ENCODE peak calls at places on chromosome 12, in seven cellular contexts. V is HCT116; X is RWPE2; Y is heart right ventricle; R is body of pancreas; S is pancreas; Z is CD8-positive, alpha-beta memory T cell. I is an unnamed sample. For H3K4me1, the result is how much of the 10 kb centered on the place peaks cover.

GRCh38 chr12:64413884-64414283 is 9.7 kb downstream of the XPOT start:
- DNase-seq in V (no peak), X (no peak), Y (no peak), R (no peak), S (no peak), Z (no peak), I (peak)

GRCh38 chr12:70843363-70843762 is 77.2 kb downstream of the PTPRR start:
- DNase-seq in V (no peak), X (no peak), Y (no peak), R (no peak), S (no peak), Z (no peak), I (no peak)

GRCh38 chr12:49901026-49901425 is 2.7 kb downstream of the FAIM2 start:
- DNase-seq in V (no peak), X (no peak), Y (no peak), R (no peak), S (no peak), Z (no peak), I (no peak)

GRCh38 chr12:19927661-19928060 is 440.7 kb upstream of the PDE3A start:
- DNase-seq in V (no peak), X (no peak), Y (no peak), R (no peak), S (no peak), Z (no peak), I (no peak)

GRCh38 chr12:2354151-2354991 is 301.6 kb downstream of the CACNA1C start:
- DNase-seq in V (no peak), X (no peak), Y (no peak), R (no peak), S (no peak), Z (no peak), I (peak)

GRCh38 chr12:76762556-76762955 is 1.4 kb upstream of the ZDHHC17 start:
- DNase-seq in V (no peak), X (no peak), Y (no peak), R (no peak), S (no peak), Z (no peak), I (no peak)

GRCh38 chr12:82873951-82874350 is 187.2 kb downstream of the TMTC2 start:
- DNase-seq in V (no peak), X (no peak), Y (no peak), R (no peak), S (no peak), Z (no peak), I (no peak)

GRCh38 chr12:114013601-114014345 is 47.6 kb upstream of the RBM19 start:
- DNase-seq in V (peak), X (no peak), Y (peak), R (no peak), S (no peak), Z (no peak), I (peak)

GRCh38 chr12:87981495-87981894 is 47.7 kb downstream of the C12orf50 start:
- DNase-seq in V (no peak), X (no peak), Y (no peak), R (no peak), S (no peak), Z (no peak), I (no peak)

GRCh38 chr12:108594323-108594903 is 3.5 kb downstream of the TMEM119 start:
- DNase-seq in V (no peak), X (no peak), Y (no peak), R (no peak), S (no peak), Z (peak), I (no peak)

GRCh38 chr12:79690606-79691298 is at the start of gene PAWR:
- DNase-seq in V (peak), X (peak), Y (peak), R (peak), S (peak), Z (no peak), I (peak)

GRCh38 chr12:47744005-47744651 is 14.6 kb downstream of the RAPGEF3 start:
- DNase-seq in V (peak), X (peak), Y (no peak), R (peak), S (peak), Z (peak), I (peak)

GRCh38 chr12:2733493-2734252 is 61.1 kb upstream of the FKBP4 start:
- DNase-seq in V (no peak), X (no peak), Y (no peak), R (no peak), S (no peak), Z (no peak), I (no peak)

GRCh38 chr12:68063900-68064590 is 74.8 kb downstream of the IFNG-AS1 start:
- DNase-seq in V (no peak), X (no peak), Y (no peak), R (no peak), S (no peak), Z (no peak), I (no peak)

GRCh38 chr12:109946505-109946904 is 46.4 kb downstream of the TCHP start:
- DNase-seq in V (no peak), X (no peak), Y (peak), R (peak), S (peak), Z (no peak), I (no peak)

GRCh38 chr12:46524778-46525177 is 152.2 kb upstream of the SLC38A2 start:
- DNase-seq in V (no peak), X (no peak), Y (peak), R (peak), S (peak), Z (no peak), I (peak)
- H3K4me1 ChIP-seq in V (half or more), X (under half), Y (under half), R (under half), S (under half), Z (under half), I (under half)

GRCh38 chr12:608413-608812 is 54.8 kb downstream of the NINJ2 start:
- DNase-seq in V (no peak), X (no peak), Y (no peak), R (no peak), S (no peak), Z (no peak), I (no peak)
- H3K4me3 ChIP-seq in V (no peak), X (no peak), Y (no peak), R (no peak), S (no peak), Z (no peak), I (no peak)

GRCh38 chr12:12812163-12812562 is 983 bp upstream of the DDX47 start:
- DNase-seq in V (no peak), X (no peak), Y (no peak), R (no peak), S (no peak), Z (no peak), I (no peak)

GRCh38 chr12:12812605-12813119 is 484 bp upstream of the DDX47 start:
- DNase-seq in V (no peak), X (no peak), Y (no peak), R (no peak), S (no peak), Z (no peak), I (no peak)

GRCh38 chr12:12810507-12811143 is 2.5 kb upstream of the DDX47 start:
- DNase-seq in V (no peak), X (no peak), Y (no peak), R (peak), S (no peak), Z (no peak), I (peak)

GRCh38 chr12:12811343-12811742 is 1.8 kb upstream of the DDX47 start:
- DNase-seq in V (no peak), X (no peak), Y (no peak), R (no peak), S (no peak), Z (no peak), I (no peak)

DNA sequence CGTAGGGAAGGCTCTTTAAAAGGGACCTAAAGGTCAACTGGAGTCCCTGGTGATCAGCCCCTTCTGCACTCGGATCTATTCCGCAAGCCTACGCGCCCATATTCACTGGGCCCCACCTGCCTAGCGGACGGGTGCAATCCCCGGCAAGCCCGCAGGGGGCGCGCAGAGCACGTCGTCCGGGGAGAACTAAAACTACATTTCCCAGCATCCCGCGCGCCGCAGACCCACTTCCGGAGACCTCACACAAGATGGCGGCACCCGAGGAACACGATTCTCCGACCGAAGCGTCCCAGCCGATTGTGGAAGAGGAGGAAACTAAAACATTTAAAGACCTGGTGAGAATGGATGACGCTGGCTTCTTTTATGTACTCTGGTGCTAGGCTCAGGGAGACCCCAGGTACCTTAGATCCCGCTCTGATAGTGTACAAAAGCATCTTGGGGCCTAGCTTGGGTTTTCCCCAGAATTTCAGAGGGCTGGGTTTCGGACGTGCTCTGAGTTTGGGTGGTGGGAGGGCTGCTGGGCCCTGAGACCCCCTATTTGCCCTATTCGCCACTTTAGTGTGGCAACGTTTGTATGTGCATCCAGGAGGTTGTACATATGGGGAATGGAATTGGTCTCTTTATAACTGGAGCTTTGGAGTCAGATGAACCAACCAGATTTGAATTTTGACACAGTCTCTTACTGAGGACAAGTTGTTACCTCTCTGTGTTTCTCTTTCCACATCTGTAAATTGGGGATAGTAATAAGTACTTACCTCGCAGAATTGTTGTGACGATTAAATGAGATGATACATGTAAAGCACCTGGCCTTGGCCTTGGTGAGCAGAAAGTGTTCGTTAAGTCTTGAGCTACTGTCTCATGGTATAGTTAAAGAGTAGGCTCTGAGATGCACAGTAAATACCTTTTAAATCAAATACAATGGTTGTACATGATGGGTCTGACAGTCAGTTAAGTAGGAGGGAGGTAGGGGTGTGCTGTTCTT is at the start of gene DDX47:
- DNase-seq in V (peak), X (peak), Y (peak), R (peak), S (peak), Z (peak), I (peak)
- H3K4me1 ChIP-seq in V (half or more), X (under half), Y (under half), R (under half), S (under half), Z (under half), I (under half)

GRCh38 chr12:132471858-132472255 is 18.1 kb upstream of the FBRSL1 start:
- DNase-seq in V (no peak), X (no peak), Y (no peak), R (no peak), S (no peak), Z (no peak), I (no peak)

GRCh38 chr12:132469423-132469822 is 20.5 kb upstream of the FBRSL1 start:
- DNase-seq in V (no peak), X (no peak), Y (no peak), R (no peak), S (no peak), Z (no peak), I (no peak)

GRCh38 chr12:132472386-132472785 is 17.6 kb upstream of the FBRSL1 start:
- DNase-seq in V (no peak), X (no peak), Y (no peak), R (no peak), S (no peak), Z (no peak), I (no peak)

GRCh38 chr12:132470417-132470816 is 19.5 kb upstream of the FBRSL1 start:
- DNase-seq in V (no peak), X (no peak), Y (no peak), R (no peak), S (no peak), Z (no peak), I (peak)

DNA sequence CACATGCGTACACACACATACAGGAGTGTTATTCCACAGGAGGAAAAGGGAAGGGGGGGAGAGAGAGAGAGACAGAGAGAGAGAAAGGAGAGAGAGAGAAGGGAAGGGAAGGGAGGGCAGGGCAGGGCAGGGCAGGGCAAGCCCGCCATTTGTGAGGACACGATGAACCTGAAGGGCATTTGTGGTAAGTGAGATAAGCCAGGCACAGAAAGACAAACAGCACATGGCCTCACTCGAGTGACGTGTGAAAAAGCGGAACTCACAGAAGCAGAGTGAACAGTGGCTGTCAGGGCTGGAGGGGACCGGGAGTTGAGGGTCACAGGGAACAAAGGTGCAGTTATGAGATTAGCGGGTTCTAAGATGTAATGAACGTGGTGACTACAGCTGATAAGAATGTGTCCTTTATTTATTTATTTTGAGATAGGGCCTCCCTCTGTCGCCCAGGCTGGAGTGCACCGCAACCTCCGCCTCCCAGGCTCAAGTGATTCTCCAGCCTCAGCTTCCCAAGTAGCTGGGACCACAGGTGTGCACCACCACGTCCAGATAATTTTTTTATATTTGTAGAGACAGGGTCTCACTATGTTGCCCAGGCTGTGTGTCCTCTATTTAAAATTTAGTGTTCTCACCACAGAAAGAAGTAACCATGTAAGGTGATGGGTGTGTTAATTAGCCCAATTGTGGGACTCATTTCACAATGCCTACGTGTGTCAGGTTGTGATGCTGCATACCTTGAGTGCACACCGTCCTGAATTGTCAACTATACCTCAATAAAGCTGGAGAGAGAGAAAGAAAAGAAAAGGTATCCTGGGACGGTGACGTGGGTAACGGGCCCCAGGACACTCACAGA is 18.7 kb upstream of the FBRSL1 start:
- DNase-seq in V (no peak), X (no peak), Y (no peak), R (peak), S (peak), Z (no peak), I (peak)
- H3K4me3 ChIP-seq in V (no peak), X (no peak), Y (no peak), R (no peak), S (no peak), Z (no peak), I (no peak)

GRCh38 chr12:54300267-54300731 is 516 bp downstream of the NFE2 start:
- DNase-seq in V (no peak), X (no peak), Y (no peak), R (no peak), S (no peak), Z (no peak), I (no peak)
- H3K4me1 ChIP-seq in V (under half), X (under half), Y (under half), R (under half), S (under half), Z (under half), I (under half)

DNA sequence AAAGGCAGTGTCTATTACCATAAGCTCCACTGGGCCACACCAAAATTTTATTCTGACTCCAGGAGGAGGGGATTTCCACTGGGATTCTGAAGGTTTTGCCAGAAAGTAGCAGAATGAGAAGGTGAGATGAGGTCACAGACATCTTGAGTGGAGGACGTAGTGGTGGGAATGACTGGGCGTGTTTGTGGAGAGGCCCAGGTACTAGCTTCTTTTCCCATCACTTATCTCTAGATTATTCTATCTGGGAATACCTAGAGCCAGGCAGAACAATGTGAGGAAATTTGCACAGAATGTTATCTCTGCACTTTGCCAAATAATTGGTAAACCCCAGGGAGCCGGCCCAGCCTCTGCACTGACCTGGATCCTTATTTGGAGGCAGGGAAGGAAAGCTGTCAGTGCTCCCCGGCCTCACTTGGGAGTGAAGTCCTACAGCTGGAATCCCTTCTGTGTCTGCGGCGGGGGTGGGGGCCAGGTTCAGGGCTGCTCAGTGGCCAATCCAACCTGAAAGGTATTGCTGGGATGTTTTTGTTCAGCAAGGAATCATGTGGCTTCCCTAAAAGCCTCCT is 129.4 kb downstream of the C12orf75 start:
- DNase-seq in V (no peak), X (no peak), Y (peak), R (no peak), S (no peak), Z (no peak), I (no peak)
- H3K4me3 ChIP-seq in V (no peak), X (no peak), Y (no peak), R (no peak), S (no peak), Z (no peak), I (no peak)

GRCh38 chr12:119964123-119964522 is 24.9 kb upstream of the BICDL1 start:
- DNase-seq in V (no peak), X (no peak), Y (no peak), R (no peak), S (no peak), Z (no peak), I (no peak)
- H3K4me1 ChIP-seq in V (under half), X (under half), Y (under half), R (under half), S (under half), Z (under half), I (under half)

DNA sequence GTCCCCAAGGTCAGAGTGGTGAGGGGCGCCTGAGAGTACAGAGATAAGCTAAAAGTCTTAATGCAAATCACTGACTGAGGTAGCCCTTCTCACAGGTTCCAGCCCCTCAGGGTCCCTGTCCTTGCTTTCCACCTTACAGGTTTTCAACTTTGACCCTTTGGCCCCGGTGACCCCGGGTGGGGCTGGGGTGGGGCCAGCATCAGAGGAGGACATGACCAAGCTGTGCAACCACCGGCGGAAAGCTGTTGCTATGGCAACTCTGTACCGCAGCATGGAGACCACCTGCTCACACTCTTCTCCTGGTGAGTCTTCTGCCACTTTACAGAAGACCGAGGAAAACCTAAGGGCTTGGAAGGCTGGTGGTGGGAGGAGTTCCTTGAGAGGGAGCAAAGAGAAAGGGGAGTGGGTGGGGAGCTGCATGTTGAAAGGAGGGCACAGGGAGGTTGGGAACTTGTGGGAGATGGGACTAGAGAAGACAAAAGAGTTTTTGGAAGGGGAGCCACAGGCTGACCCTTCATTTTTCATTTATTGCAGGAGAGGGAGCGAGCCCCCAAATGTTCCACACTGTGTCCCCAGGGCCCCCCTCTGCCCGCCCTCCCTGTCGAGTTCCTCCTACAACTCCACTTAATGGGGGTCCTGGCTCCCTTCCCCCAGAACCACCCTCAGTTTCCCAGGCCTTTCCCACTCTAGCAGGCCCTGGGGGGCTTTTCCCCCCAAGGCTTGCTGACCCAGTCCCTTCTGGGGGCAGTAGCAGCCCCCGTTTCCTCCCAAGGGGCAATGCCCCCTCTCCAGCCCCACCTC is 2.4 kb downstream of the MBD6 start:
- DNase-seq in V (no peak), X (no peak), Y (no peak), R (no peak), S (peak), Z (no peak), I (peak)
- H3K4me3 ChIP-seq in V (no peak), X (no peak), Y (no peak), R (no peak), S (no peak), Z (no peak), I (no peak)

DNA sequence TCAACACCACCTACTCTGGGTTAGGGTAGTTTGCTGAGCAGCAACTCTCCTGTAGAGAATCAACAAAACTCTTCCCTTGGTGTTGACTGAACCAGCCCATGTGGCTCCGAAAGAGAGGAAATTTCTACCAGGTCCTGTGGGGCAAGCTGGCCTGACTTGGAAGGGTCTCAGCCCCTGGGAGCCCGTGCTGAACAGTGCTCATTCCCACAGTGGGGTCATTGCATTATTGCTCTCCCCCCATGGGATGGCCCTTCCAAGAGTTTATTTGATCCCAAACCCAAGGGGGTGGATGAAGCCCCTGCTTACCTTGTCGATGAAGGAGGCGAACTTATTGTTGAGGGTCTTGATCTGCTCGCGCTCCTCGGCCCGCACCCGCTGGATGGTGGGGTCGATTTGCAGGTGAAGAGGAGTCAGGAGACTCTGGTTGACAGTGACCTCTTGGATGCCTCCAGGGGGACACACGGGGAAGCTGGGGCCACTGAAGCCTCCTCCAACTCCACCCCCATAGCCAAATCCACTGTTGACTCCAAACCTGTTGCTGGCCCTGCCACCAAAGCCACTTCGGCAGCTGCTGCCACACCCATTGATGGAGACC is 573 bp downstream of the KRT75 start:
- DNase-seq in V (no peak), X (peak), Y (no peak), R (no peak), S (no peak), Z (no peak), I (no peak)
- H3K4me1 ChIP-seq in V (under half), X (under half), Y (under half), R (under half), S (under half), Z (under half), I (under half)